ENCODE peak calls at places on chromosomes 5 and 9, in eight cellular contexts. Y is CD8-positive, alpha-beta T cell; K is CD8-positive, alpha-beta memory T cell; R is A549; C is suprapubic skin; H is kidney; Z is Karpas-422; V is astrocyte. T is an unnamed sample.
A peak's percentile ranks its signal among the peaks of the same experiment; 100 is the strongest.

GRCh38 chr5:82092-82491 is 9.9 kb upstream of the PLEKHG4B start:
- DNase-seq in Y (no peak), K (no peak), R (peak; percentile 48), C (no peak), H (peak; percentile 35), Z (no peak), V (peak; percentile 71), T (peak; percentile 83)

GRCh38 chr5:57671371-57671770 is 188.8 kb upstream of the ACTBL2 start:
- DNase-seq in Y (no peak), K (no peak), R (no peak), C (no peak), H (no peak), Z (no peak), V (no peak), T (no peak)

GRCh38 chr5:169742773-169743296 is 105.8 kb downstream of the DOCK2 start:
- DNase-seq in Y (no peak), K (no peak), R (no peak), C (no peak), H (no peak), Z (no peak), V (peak; percentile 97), T (peak; percentile 92)

GRCh38 chr9:122386316-122386872 is 15.6 kb downstream of the PTGS1 start:
- DNase-seq in Y (peak; percentile 13), K (no peak), R (no peak), C (no peak), H (no peak), Z (no peak), V (no peak), T (no peak)

GRCh38 chr9:113313276-113313675 is 10.1 kb upstream of the RNF183 start:
- DNase-seq in Y (no peak), K (no peak), R (no peak), C (no peak), H (no peak), Z (no peak), V (no peak), T (no peak)

GRCh38 chr5:59923465-59923864 is 29.9 kb upstream of the PDE4D start:
- DNase-seq in Y (no peak), K (no peak), R (peak; percentile 25), C (no peak), H (no peak), Z (no peak), V (peak; percentile 1), T (peak; percentile 2)

GRCh38 chr5:94181940-94182339 is 436.5 kb downstream of the KIAA0825 start:
- DNase-seq in Y (no peak), K (no peak), R (peak; percentile 44), C (no peak), H (no peak), Z (peak; percentile 57), V (no peak), T (no peak)

GRCh38 chr5:54895816-54896341 is 89.5 kb downstream of the ESM1 start:
- DNase-seq in Y (no peak), K (no peak), R (peak; percentile 49), C (no peak), H (no peak), Z (peak; percentile 45), V (peak; percentile 51), T (peak; percentile 7)

GRCh38 chr5:171966270-171966669 is 40.2 kb downstream of the FBXW11 start:
- DNase-seq in Y (no peak), K (no peak), R (no peak), C (no peak), H (no peak), Z (no peak), V (no peak), T (no peak)

GRCh38 chr5:170302729-170303501 is 5.3 kb upstream of the LCP2 start:
- DNase-seq in Y (peak; percentile 74), K (peak; percentile 78), R (no peak), C (no peak), H (peak; percentile 90), Z (peak; percentile 75), V (no peak), T (no peak)

GRCh38 chr9:4141201-4141750 is 158.6 kb downstream of the GLIS3 start:
- DNase-seq in Y (no peak), K (no peak), R (no peak), C (no peak), H (no peak), Z (no peak), V (peak; percentile 25), T (peak; percentile 6)

GRCh38 chr5:10173716-10174115 is 76.0 kb downstream of the ATPSCKMT start:
- DNase-seq in Y (no peak), K (no peak), R (no peak), C (no peak), H (no peak), Z (no peak), V (no peak), T (no peak)

GRCh38 chr5:73515232-73515631 is 17.0 kb downstream of the BTF3 start:
- DNase-seq in Y (no peak), K (no peak), R (no peak), C (no peak), H (no peak), Z (no peak), V (no peak), T (peak; percentile 19)

GRCh38 chr5:39199335-39199734 is 20.0 kb downstream of the FYB1 start:
- DNase-seq in Y (no peak), K (no peak), R (no peak), C (no peak), H (no peak), Z (no peak), V (no peak), T (no peak)

GRCh38 chr5:139649082-139649991 is 1.2 kb downstream of the CXXC5 start:
- DNase-seq in Y (no peak), K (no peak), R (no peak), C (peak; percentile 75), H (peak; percentile 87), Z (peak; percentile 57), V (no peak), T (no peak)

GRCh38 chr5:20554001-20554400 is 566.0 kb upstream of the CDH18 start:
- DNase-seq in Y (no peak), K (no peak), R (no peak), C (no peak), H (no peak), Z (no peak), V (peak; percentile 64), T (no peak)

GRCh38 chr9:7613931-7614330 is 185.6 kb downstream of the DMAC1 start:
- DNase-seq in Y (no peak), K (no peak), R (no peak), C (no peak), H (no peak), Z (no peak), V (no peak), T (no peak)

GRCh38 chr5:6584727-6585126 is 48.1 kb downstream of the NSUN2 start:
- DNase-seq in Y (no peak), K (no peak), R (no peak), C (no peak), H (no peak), Z (no peak), V (no peak), T (no peak)
- H3K9me3 ChIP-seq in Y (no peaks in the 10 kb centered on the region), K (no peaks in the 10 kb centered on the region), R (no peaks in the 10 kb centered on the region), C (no peaks in the 10 kb centered on the region), H (no peaks in the 10 kb centered on the region), Z (no peaks in the 10 kb centered on the region), V (no peaks in the 10 kb centered on the region), T (no peaks in the 10 kb centered on the region)

GRCh38 chr5:157541452-157542118 is 34.0 kb downstream of the ADAM19 start:
- DNase-seq in Y (no peak), K (no peak), R (no peak), C (no peak), H (no peak), Z (no peak), V (no peak), T (no peak)

GRCh38 chr5:157544623-157544989 is 31.0 kb downstream of the ADAM19 start:
- DNase-seq in Y (no peak), K (no peak), R (no peak), C (no peak), H (no peak), Z (no peak), V (no peak), T (no peak)

GRCh38 chr5:157542282-157542966 is 33.2 kb downstream of the ADAM19 start:
- DNase-seq in Y (no peak), K (no peak), R (no peak), C (no peak), H (no peak), Z (no peak), V (no peak), T (no peak)

GRCh38 chr5:157545911-157546310 is 29.7 kb downstream of the ADAM19 start:
- DNase-seq in Y (no peak), K (no peak), R (no peak), C (no peak), H (no peak), Z (no peak), V (no peak), T (no peak)

GRCh38 chr5:157543825-157544622 is 31.6 kb downstream of the ADAM19 start:
- DNase-seq in Y (no peak), K (no peak), R (no peak), C (no peak), H (no peak), Z (no peak), V (peak; percentile 68), T (no peak)
- H3K4me1 ChIP-seq in Y (no peaks in the 10 kb centered on the region), K (peaks cover 82% of the 10 kb centered on the region), R (peaks cover 17% of the 10 kb centered on the region), C (peaks cover 19% of the 10 kb centered on the region), H (peaks cover 16% of the 10 kb centered on the region), Z (peaks cover 14% of the 10 kb centered on the region), V (peaks cover 93% of the 10 kb centered on the region), T (peaks cover 17% of the 10 kb centered on the region)

DNA sequence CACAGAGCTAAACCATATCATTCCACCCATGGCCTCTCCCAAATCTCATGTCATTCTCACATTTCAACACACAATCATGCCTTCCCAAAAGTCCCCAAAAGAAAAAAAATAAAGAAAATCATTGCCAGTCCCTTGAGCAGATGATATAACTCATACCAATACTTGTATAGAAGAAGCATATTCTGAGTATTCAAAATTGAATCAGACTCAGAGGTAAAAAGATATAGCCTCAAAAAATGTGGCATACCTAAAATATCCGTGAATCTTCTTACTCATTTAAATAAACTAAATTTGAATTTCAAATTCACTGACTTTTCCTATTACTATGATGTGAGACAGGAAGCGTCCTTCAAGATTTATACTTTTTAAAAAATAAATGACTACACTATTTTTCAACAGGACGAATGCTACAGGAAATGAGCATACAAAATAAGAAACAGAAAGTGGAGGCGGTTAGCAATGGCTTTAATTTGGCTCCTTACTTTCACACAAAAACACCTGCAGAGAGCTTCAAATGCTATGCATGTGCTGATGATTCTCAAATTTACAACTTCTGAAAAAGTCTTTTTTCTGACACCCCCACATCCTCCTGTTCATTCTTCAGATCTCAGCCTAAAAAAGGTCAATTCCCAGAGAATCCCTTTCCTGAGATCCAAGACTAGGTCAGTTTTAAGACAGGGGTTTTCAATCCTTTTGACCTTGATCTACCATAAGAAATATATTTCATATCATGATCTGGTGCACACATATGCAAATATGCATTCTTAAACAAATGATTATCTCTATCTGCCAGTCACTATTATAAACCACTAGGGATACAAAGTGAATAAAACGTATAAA is 39.6 kb upstream of the DMXL1 start:
- DNase-seq in Y (no peak), K (no peak), R (no peak), C (no peak), H (no peak), Z (peak; percentile 66), V (no peak), T (no peak)
- H3K9me3 ChIP-seq in Y (no peaks in the 10 kb centered on the region), K (no peaks in the 10 kb centered on the region), R (no peaks in the 10 kb centered on the region), C (no peaks in the 10 kb centered on the region), H (no peaks in the 10 kb centered on the region), Z (no peaks in the 10 kb centered on the region), V (no peaks in the 10 kb centered on the region), T (no peaks in the 10 kb centered on the region)

GRCh38 chr5:29389993-29390392 is 1803.5 kb upstream of the CDH6 start:
- DNase-seq in Y (no peak), K (no peak), R (no peak), C (no peak), H (no peak), Z (no peak), V (no peak), T (no peak)

GRCh38 chr5:29382735-29383280 is 1810.7 kb upstream of the CDH6 start:
- DNase-seq in Y (no peak), K (no peak), R (peak; percentile 4), C (no peak), H (no peak), Z (no peak), V (no peak), T (no peak)

GRCh38 chr5:29387384-29387783 is 1806.1 kb upstream of the CDH6 start:
- DNase-seq in Y (no peak), K (no peak), R (no peak), C (no peak), H (no peak), Z (no peak), V (no peak), T (no peak)
- H3K4me1 ChIP-seq in Y (no peaks in the 10 kb centered on the region), K (no peaks in the 10 kb centered on the region), R (no peaks in the 10 kb centered on the region), C (no peaks in the 10 kb centered on the region), H (no peaks in the 10 kb centered on the region), Z (no peaks in the 10 kb centered on the region), V (no peaks in the 10 kb centered on the region), T (no peaks in the 10 kb centered on the region)